ENCODE peak calls at places on chromosomes 3 and 15, in eight cellular contexts. A is OCI-M1; E is NCI-H2029; Q is activated naive CD8-positive, alpha-beta T cell treated with anti-CD3 and anti-CD28 coated beads, Interleukin-2, amount 50 U/mL, for 24 hours; K is NT2/D1; X is KBM-7; U is posterior cingulate gyrus; H is T-helper 22 cell. G is an unnamed sample.

GRCh38 chr15:38454687-38455071 is 752 bp downstream of the FAM98B start:
- DNase-seq in A (no peak), E (no peak), Q (no peak), K (no peak), X (no peak), U (no peak), H (no peak), G (no peak)

GRCh38 chr3:141642215-141642614 is 95.9 kb upstream of the RNF7 start:
- DNase-seq in A (peak), E (no peak), Q (no peak), K (no peak), X (peak), U (no peak), H (no peak), G (no peak)

GRCh38 chr3:193599393-193599792 is 6.4 kb downstream of the OPA1 start:
- DNase-seq in A (peak), E (no peak), Q (no peak), K (no peak), X (no peak), U (no peak), H (no peak), G (no peak)

GRCh38 chr15:82952156-82953081 is at the start of gene HOMER2:
- DNase-seq in A (no peak), E (no peak), Q (peak), K (no peak), X (peak), U (no peak), H (no peak), G (no peak)

GRCh38 chr15:41183580-41183979 is 47.0 kb downstream of the EXD1 start:
- DNase-seq in A (no peak), E (no peak), Q (no peak), K (no peak), X (no peak), U (no peak), H (no peak), G (no peak)

GRCh38 chr3:100401674-100402036 is 316 bp downstream of the LNP1 start:
- DNase-seq in A (peak), E (no peak), Q (peak), K (no peak), X (no peak), U (peak), H (peak), G (peak)

GRCh38 chr3:33315826-33316225 is 38.6 kb downstream of the FBXL2 start:
- DNase-seq in A (no peak), E (no peak), Q (no peak), K (no peak), X (no peak), U (no peak), H (no peak), G (no peak)

GRCh38 chr3:83513677-83514076 is 1445.1 kb upstream of the CADM2 start:
- DNase-seq in A (no peak), E (no peak), Q (no peak), K (peak), X (no peak), U (no peak), H (no peak), G (no peak)

GRCh38 chr15:71112429-71112828 is 2.8 kb upstream of the THSD4 start:
- DNase-seq in A (no peak), E (no peak), Q (no peak), K (no peak), X (no peak), U (no peak), H (no peak), G (no peak)

GRCh38 chr3:33044676-33045075 is 52.3 kb downstream of the GLB1 start:
- DNase-seq in A (no peak), E (no peak), Q (no peak), K (no peak), X (no peak), U (no peak), H (peak), G (no peak)

GRCh38 chr15:83108266-83109219 is 1.1 kb downstream of the TM6SF1 start:
- DNase-seq in A (peak), E (peak), Q (peak), K (no peak), X (peak), U (peak), H (no peak), G (no peak)

GRCh38 chr3:133283958-133284807 is 115.7 kb upstream of the BFSP2 start:
- DNase-seq in A (peak), E (no peak), Q (no peak), K (peak), X (no peak), U (no peak), H (no peak), G (no peak)

GRCh38 chr15:26295331-26295730 is 432.2 kb upstream of the ATP10A start:
- DNase-seq in A (no peak), E (no peak), Q (no peak), K (no peak), X (no peak), U (no peak), H (no peak), G (no peak)

GRCh38 chr15:82306791-82307713 is 42.2 kb downstream of the GOLGA6L10 start:
- DNase-seq in A (no peak), E (no peak), Q (no peak), K (no peak), X (no peak), U (no peak), H (no peak), G (no peak)

GRCh38 chr3:43348852-43349574 is 62.7 kb downstream of the SNRK start:
- DNase-seq in A (peak), E (no peak), Q (no peak), K (no peak), X (no peak), U (no peak), H (no peak), G (no peak)

GRCh38 chr3:157135671-157136396 is 24.1 kb downstream of the CCNL1 start:
- DNase-seq in A (no peak), E (no peak), Q (no peak), K (no peak), X (no peak), U (no peak), H (no peak), G (no peak)

GRCh38 chr3:52428151-52429005 is 16.5 kb downstream of the SEMA3G start:
- DNase-seq in A (peak), E (no peak), Q (peak), K (peak), X (peak), U (no peak), H (no peak), G (no peak)

GRCh38 chr3:165233521-165234195 is 37.5 kb upstream of the SLITRK3 start:
- DNase-seq in A (no peak), E (no peak), Q (no peak), K (no peak), X (no peak), U (no peak), H (no peak), G (no peak)

GRCh38 chr3:37024092-37024491 is 30.8 kb downstream of the MLH1 start:
- DNase-seq in A (peak), E (no peak), Q (no peak), K (no peak), X (peak), U (no peak), H (no peak), G (no peak)

GRCh38 chr3:141109761-141110160 is 58.6 kb downstream of the SPSB4 start:
- DNase-seq in A (no peak), E (no peak), Q (no peak), K (no peak), X (no peak), U (no peak), H (no peak), G (no peak)

GRCh38 chr3:179504371-179504770 is 53.1 kb upstream of the GNB4 start:
- DNase-seq in A (no peak), E (no peak), Q (no peak), K (no peak), X (no peak), U (no peak), H (no peak), G (no peak)

GRCh38 chr3:20039082-20039764 is 1.0 kb upstream of the KAT2B start:
- DNase-seq in A (peak), E (no peak), Q (no peak), K (no peak), X (no peak), U (no peak), H (no peak), G (no peak)

GRCh38 chr3:139630532-139630931 is 47.2 kb downstream of the NMNAT3 start:
- DNase-seq in A (no peak), E (no peak), Q (no peak), K (peak), X (no peak), U (no peak), H (no peak), G (no peak)

GRCh38 chr3:134197681-134198261 is 52.9 kb downstream of the RYK start:
- DNase-seq in A (peak), E (peak), Q (no peak), K (peak), X (peak), U (no peak), H (no peak), G (no peak)

GRCh38 chr3:138254199-138254598 is 67.1 kb downstream of the ARMC8 start:
- DNase-seq in A (no peak), E (no peak), Q (no peak), K (no peak), X (no peak), U (no peak), H (no peak), G (no peak)

GRCh38 chr3:10198761-10199688 is 34.3 kb downstream of the IRAK2 start:
- DNase-seq in A (peak), E (no peak), Q (peak), K (no peak), X (peak), U (peak), H (peak), G (peak)

GRCh38 chr3:12192173-12192572 is 33.5 kb upstream of the TIMP4 start:
- DNase-seq in A (peak), E (no peak), Q (no peak), K (no peak), X (peak), U (no peak), H (no peak), G (no peak)

GRCh38 chr3:185402561-185402960 is 39.6 kb downstream of the MAP3K13 start:
- DNase-seq in A (no peak), E (peak), Q (no peak), K (no peak), X (no peak), U (no peak), H (no peak), G (no peak)

GRCh38 chr3:121545049-121545563 is 682 bp downstream of the POLQ start:
- DNase-seq in A (peak), E (no peak), Q (peak), K (no peak), X (no peak), U (no peak), H (no peak), G (no peak)

GRCh38 chr3:65006300-65006739 is 318.5 kb upstream of the ADAMTS9 start:
- DNase-seq in A (no peak), E (no peak), Q (no peak), K (no peak), X (no peak), U (no peak), H (no peak), G (no peak)

G was measured in stimulated activated CD4-positive, alpha-beta T cell treated with anti-CD3 and anti-CD28 coated beads, Interleukin-1b, Interleukin-23, amount 100 ng/mL, for 48 hours.